ENCODE peak calls at places on chromosome 7, in seven cellular contexts. X, Y, E, M, F, H and W are unnamed samples.

GRCh38 chr7:77439572-77439971 is 23.4 kb upstream of the GSAP start:
- DNase-seq in H (no peak), Y (no peak), E (peak; percentile 76), M (peak; percentile 47), F (no peak), X (peak; percentile 50), W (peak; percentile 48)

GRCh38 chr7:54960517-54960916 is 58.3 kb upstream of the EGFR start:
- DNase-seq in Y (no peak), X (no peak), F (no peak), H (no peak), E (no peak), M (peak; percentile 13), W (peak; percentile 10)

GRCh38 chr7:28142650-28143049 is 37.9 kb downstream of the JAZF1 start:
- DNase-seq in F (no peak), X (no peak), E (no peak), M (no peak), H (no peak), Y (no peak), W (no peak)

GRCh38 chr7:93889261-93889660 is 1.3 kb downstream of the TFPI2 start:
- DNase-seq in F (no peak), X (no peak), H (no peak), E (no peak), Y (no peak), M (peak; percentile 71), W (peak; percentile 48)

GRCh38 chr7:25967278-25968204 is 184.5 kb upstream of the NFE2L3 start:
- DNase-seq in E (no peak), M (no peak), Y (no peak), H (peak; percentile 60), X (peak; percentile 8), F (no peak), W (no peak)

GRCh38 chr7:32506266-32507054 is 11.2 kb downstream of the AVL9 start:
- DNase-seq in F (peak; percentile 44), E (no peak), X (no peak), Y (peak; percentile 84), H (no peak), M (peak; percentile 86), W (peak; percentile 87)

GRCh38 chr7:128322040-128322643 is 21.6 kb downstream of the RBM28 start:
- DNase-seq in M (peak; percentile 67), Y (no peak), E (no peak), F (no peak), X (no peak), H (no peak), W (peak; percentile 77)

GRCh38 chr7:929311-929711 is 25.2 kb downstream of the ADAP1 start:
- DNase-seq in M (no peak), X (no peak), Y (no peak), H (no peak), F (no peak), E (peak; percentile 36), W (peak; percentile 31)

GRCh38 chr7:23246540-23246939 is at the start of gene GPNMB:
- DNase-seq in E (no peak), Y (peak; percentile 93), M (peak; percentile 83), H (no peak), X (no peak), F (peak; percentile 92), W (peak; percentile 98)

GRCh38 chr7:150451097-150451793 is 815 bp downstream of the GIMAP8 start:
- DNase-seq in Y (no peak), X (no peak), M (no peak), F (no peak), E (peak; percentile 78), H (peak; percentile 54), W (no peak)

GRCh38 chr7:55565693-55566092 is 6.6 kb downstream of the VOPP1 start:
- DNase-seq in F (no peak), E (no peak), X (peak; percentile 38), H (no peak), M (no peak), Y (no peak), W (peak; percentile 20)

GRCh38 chr7:142553216-142553615 is 196.1 kb upstream of the PRSS1 start:
- DNase-seq in F (peak; percentile 46), H (no peak), X (no peak), E (no peak), Y (no peak), M (no peak), W (peak; percentile 86)

GRCh38 chr7:94303736-94304135 is 91.0 kb upstream of the COL1A2 start:
- DNase-seq in E (no peak), Y (peak; percentile 45), X (no peak), H (no peak), M (peak; percentile 90), F (peak; percentile 34), W (peak; percentile 86)

GRCh38 chr7:42077276-42078135 is 159.5 kb downstream of the GLI3 start:
- DNase-seq in E (no peak), F (no peak), Y (no peak), H (no peak), X (no peak), M (no peak), W (no peak)

GRCh38 chr7:12570529-12571461 is at the start of gene SCIN:
- DNase-seq in H (peak; percentile 32), M (peak; percentile 9), Y (no peak), E (peak; percentile 68), X (peak; percentile 79), F (no peak), W (no peak)

GRCh38 chr7:158527902-158528502 is 59.6 kb downstream of the PTPRN2 start:
- DNase-seq in E (no peak), M (no peak), X (no peak), Y (no peak), F (no peak), H (no peak), W (no peak)

GRCh38 chr7:124577256-124577655 is 188.3 kb downstream of the GPR37 start:
- DNase-seq in F (no peak), E (no peak), H (no peak), X (no peak), Y (no peak), M (no peak), W (no peak)

GRCh38 chr7:116809636-116810266 is 52.6 kb upstream of the CAPZA2 start:
- DNase-seq in F (no peak), Y (no peak), M (peak; percentile 84), X (peak; percentile 92), E (no peak), H (peak; percentile 40), W (peak; percentile 75)

GRCh38 chr7:15446722-15447121 is 115.1 kb downstream of the AGMO start:
- DNase-seq in E (no peak), Y (no peak), M (no peak), X (no peak), F (no peak), H (no peak), W (no peak)

GRCh38 chr7:537911-538634 is 18.4 kb upstream of the PDGFA start:
- DNase-seq in Y (peak; percentile 46), H (no peak), F (peak; percentile 79), X (no peak), E (peak; percentile 85), M (peak; percentile 81), W (peak; percentile 95)

GRCh38 chr7:143285454-143285756 is 647 bp downstream of the TMEM139 start:
- DNase-seq in H (no peak), Y (no peak), E (peak; percentile 70), F (no peak), M (no peak), X (no peak), W (no peak)

GRCh38 chr7:19410096-19410495 is 264.9 kb upstream of the FERD3L start:
- DNase-seq in Y (no peak), F (no peak), E (no peak), M (peak; percentile 39), H (no peak), X (no peak), W (peak; percentile 4)

GRCh38 chr7:107396990-107397389 is 72.9 kb upstream of the GPR22 start:
- DNase-seq in E (no peak), H (no peak), Y (no peak), M (no peak), X (no peak), F (no peak), W (no peak)

GRCh38 chr7:141161959-141162547 is 88.2 kb downstream of the TMEM178B start:
- DNase-seq in F (no peak), H (no peak), M (no peak), X (no peak), E (no peak), Y (no peak), W (no peak)

GRCh38 chr7:126440542-126440941 is 812.2 kb downstream of the GRM8 start:
- DNase-seq in F (no peak), X (no peak), M (no peak), H (no peak), E (no peak), Y (no peak), W (no peak)

GRCh38 chr7:101636822-101637623 is 7.9 kb upstream of the MYL10 start:
- DNase-seq in H (no peak), F (no peak), M (no peak), X (no peak), E (no peak), Y (no peak), W (no peak)

GRCh38 chr7:29375641-29376562 is 181.3 kb downstream of the CHN2 start:
- DNase-seq in Y (no peak), E (no peak), X (no peak), M (no peak), F (no peak), H (no peak), W (no peak)

GRCh38 chr7:33886100-33886623 is 19.2 kb upstream of the BMPER start:
- DNase-seq in F (no peak), Y (no peak), E (no peak), H (no peak), M (no peak), X (no peak), W (no peak)

GRCh38 chr7:16758634-16759602 is 5.4 kb downstream of the TSPAN13 start:
- DNase-seq in F (no peak), Y (no peak), M (no peak), X (no peak), E (no peak), H (no peak), W (no peak)

GRCh38 chr7:27269455-27269854 is 26.9 kb downstream of the EVX1 start:
- DNase-seq in M (no peak), X (no peak), E (no peak), F (no peak), H (no peak), Y (no peak), W (no peak)

GRCh38 chr7:105897999-105898398 is 21.6 kb upstream of the ATXN7L1 start:
- DNase-seq in E (no peak), H (no peak), Y (no peak), F (no peak), X (no peak), M (no peak), W (no peak)

GRCh38 chr7:17680943-17681351 is 259.3 kb downstream of the SNX13 start:
- DNase-seq in M (peak; percentile 73), F (no peak), E (no peak), Y (no peak), X (no peak), H (no peak), W (peak; percentile 61)